ENCODE peak calls at places on chromosomes 6 and 20, in six cellular contexts. F is GM23338, I is RWPE1, A is psoas muscle, Z is AG04450, U is prostate gland. W is an unnamed sample.

GRCh38 chr6:99359800-99360199 is 10.3 kb upstream of the FAXC start:
- DNase-seq in Z (no peak), I (no peak), F (no peak), U (no peak), A (no peak), W (no peak)

GRCh38 chr6:138387577-138388368 is 10.1 kb downstream of the SMIM28 start:
- DNase-seq in U (peak), I (no peak), F (no peak), Z (no peak), A (no peak), W (no peak)

GRCh38 chr20:48203252-48203651 is 418.0 kb upstream of the SULF2 start:
- DNase-seq in Z (no peak), I (no peak), F (no peak), A (no peak), U (no peak), W (no peak)

GRCh38 chr6:83270971-83271714 is 78.0 kb downstream of the RWDD2A start:
- DNase-seq in Z (peak), U (no peak), I (peak), A (no peak), F (no peak), W (peak)

GRCh38 chr6:12246900-12247299 is 43.3 kb upstream of the EDN1 start:
- DNase-seq in U (no peak), Z (no peak), A (no peak), I (no peak), F (no peak), W (no peak)

GRCh38 chr6:34237316-34237721 is 646 bp downstream of the HMGA1 start:
- DNase-seq in I (no peak), A (no peak), U (no peak), F (no peak), Z (no peak), W (no peak)

GRCh38 chr6:97669191-97669651 is 386.2 kb upstream of the MMS22L start:
- DNase-seq in F (peak), U (no peak), A (no peak), I (no peak), Z (no peak), W (no peak)

GRCh38 chr6:38234934-38235678 is 404.6 kb downstream of the BTBD9 start:
- DNase-seq in Z (no peak), F (no peak), U (no peak), I (no peak), A (no peak), W (no peak)

GRCh38 chr6:29696147-29697129 is 15.5 kb upstream of the ZFP57 start:
- DNase-seq in F (peak), I (peak), U (no peak), A (no peak), Z (no peak), W (no peak)

GRCh38 chr6:105781248-105781647 is 304.9 kb upstream of the PRDM1 start:
- DNase-seq in U (no peak), F (no peak), A (no peak), I (peak), Z (no peak), W (peak)

GRCh38 chr6:47478233-47479155 is 905 bp downstream of the CD2AP start:
- DNase-seq in I (peak), A (no peak), Z (no peak), F (peak), U (peak), W (no peak)

GRCh38 chr20:35768731-35769664 is 2.8 kb upstream of the PHF20 start:
- DNase-seq in I (peak), F (peak), Z (peak), U (peak), A (peak), W (peak)

GRCh38 chr6:93424303-93425064 is 5.1 kb upstream of the EPHA7 start:
- DNase-seq in Z (no peak), A (no peak), F (peak), I (no peak), U (no peak), W (no peak)

GRCh38 chr6:100346203-100346602 is 118.5 kb downstream of the SIM1 start:
- DNase-seq in F (no peak), U (no peak), A (no peak), Z (no peak), I (no peak), W (no peak)

GRCh38 chr6:131255911-131256310 is 120.6 kb downstream of the AKAP7 start:
- DNase-seq in F (no peak), U (no peak), Z (no peak), A (no peak), I (no peak), W (no peak)

GRCh38 chr6:99967052-99967451 is 27.0 kb downstream of the MCHR2 start:
- DNase-seq in Z (no peak), F (no peak), I (no peak), U (no peak), A (no peak), W (no peak)

GRCh38 chr20:61620174-61620573 is 368.1 kb downstream of the CDH4 start:
- DNase-seq in U (no peak), I (no peak), A (no peak), Z (no peak), F (no peak), W (no peak)

GRCh38 chr6:15447546-15448232 is 201.8 kb downstream of the JARID2 start:
- DNase-seq in I (no peak), U (no peak), F (no peak), A (no peak), Z (no peak), W (no peak)

GRCh38 chr6:5175195-5175594 is 85.6 kb downstream of the LYRM4 start:
- DNase-seq in A (no peak), I (no peak), U (no peak), F (peak), Z (no peak), W (no peak)
- H3K27ac ChIP-seq in A (no peak), I (no peak), U (no peak), F (no peak), Z (no peak), W (no peak)

GRCh38 chr6:151826517-151827142 is 19.1 kb downstream of the ESR1 start:
- DNase-seq in A (no peak), I (no peak), Z (no peak), F (no peak), U (no peak), W (no peak)

GRCh38 chr6:151822252-151823111 is 15.0 kb downstream of the ESR1 start:
- DNase-seq in A (no peak), F (no peak), I (no peak), U (no peak), Z (no peak), W (no peak)
- H3K27ac ChIP-seq in A (no peak), F (no peak), I (no peak), U (no peak), Z (no peak), W (no peak)

GRCh38 chr6:43715056-43715788 is 27.6 kb upstream of the MRPS18A start:
- DNase-seq in A (no peak), Z (no peak), I (no peak), U (no peak), F (no peak), W (no peak)
- H3K27ac ChIP-seq in A (no peak), Z (no peak), I (no peak), U (no peak), F (no peak), W (no peak)

GRCh38 chr6:150622476-150622875 is 22.8 kb downstream of the PLEKHG1 start:
- DNase-seq in U (no peak), Z (no peak), F (no peak), A (no peak), I (no peak), W (no peak)

GRCh38 chr6:150620763-150621162 is 21.1 kb downstream of the PLEKHG1 start:
- DNase-seq in Z (no peak), F (no peak), I (no peak), U (no peak), A (no peak), W (no peak)

GRCh38 chr6:150624199-150624598 is 24.5 kb downstream of the PLEKHG1 start:
- DNase-seq in A (no peak), U (no peak), Z (no peak), I (no peak), F (no peak), W (no peak)

GRCh38 chr6:150625927-150626326 is 26.2 kb downstream of the PLEKHG1 start:
- DNase-seq in A (no peak), F (no peak), U (no peak), Z (no peak), I (no peak), W (no peak)

DNA sequence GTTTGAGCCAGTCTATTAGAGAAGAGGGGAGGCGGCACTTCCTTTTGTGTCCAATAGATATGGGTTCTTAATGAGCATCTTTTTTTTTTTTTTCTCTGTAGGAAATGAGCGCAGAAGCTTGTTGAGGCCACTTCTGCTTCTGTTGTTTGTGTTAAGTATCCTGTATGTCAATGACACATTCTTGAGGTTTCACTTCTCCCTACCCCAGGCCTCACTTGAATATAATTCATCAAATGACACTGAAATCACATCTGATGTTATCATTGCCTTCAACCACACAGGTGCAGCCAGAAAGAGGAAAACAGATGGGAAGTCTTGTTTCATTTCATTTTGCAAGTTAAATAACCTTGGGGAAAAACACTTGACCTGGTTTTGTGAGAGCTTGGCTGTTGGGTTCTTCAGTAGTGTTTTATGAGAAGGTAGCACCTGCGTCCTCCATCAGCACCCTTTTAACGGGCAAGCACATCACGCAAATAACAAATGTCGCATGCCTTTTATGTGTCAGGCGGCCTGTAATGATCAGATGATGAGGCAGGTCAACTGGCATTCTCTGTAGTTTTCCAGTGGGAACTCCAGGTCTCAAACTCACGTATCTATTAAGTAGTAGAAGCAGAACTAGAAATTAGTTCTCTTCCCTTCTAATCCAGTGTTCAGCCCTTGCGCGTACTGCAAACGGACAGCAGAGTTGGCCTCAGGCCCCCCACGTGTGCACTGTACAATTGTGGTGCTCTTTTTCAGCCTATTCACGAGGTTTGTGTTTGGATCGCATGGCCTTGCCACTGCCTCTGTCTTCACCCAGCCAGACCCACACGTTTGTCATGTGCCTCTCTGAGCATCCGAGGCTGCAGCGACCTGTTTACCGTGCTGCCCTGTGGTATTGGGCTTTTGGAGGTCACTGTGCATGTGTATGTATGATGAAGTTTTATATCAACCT is 23.5 kb downstream of the PLEKHG1 start:
- DNase-seq in A (no peak), F (no peak), Z (no peak), I (no peak), U (no peak), W (no peak)
- H3K27ac ChIP-seq in A (no peak), F (no peak), Z (no peak), I (no peak), U (no peak), W (no peak)

GRCh38 chr6:150271501-150272263 is 97.1 kb upstream of the IYD start:
- DNase-seq in I (no peak), Z (no peak), A (no peak), F (no peak), U (no peak), W (no peak)

GRCh38 chr6:150275489-150275888 is 93.3 kb upstream of the IYD start:
- DNase-seq in F (no peak), U (no peak), A (no peak), Z (no peak), I (no peak), W (no peak)

GRCh38 chr6:150272264-150272975 is 96.4 kb upstream of the IYD start:
- DNase-seq in A (no peak), U (peak), Z (no peak), I (peak), F (no peak), W (peak)

GRCh38 chr6:150272976-150273315 is 95.9 kb upstream of the IYD start:
- DNase-seq in I (no peak), F (no peak), Z (no peak), A (no peak), U (no peak), W (no peak)

GRCh38 chr6:150273457-150274309 is 95.1 kb upstream of the IYD start:
- DNase-seq in Z (no peak), F (no peak), U (no peak), I (no peak), A (peak), W (no peak)
- H3K27ac ChIP-seq in Z (no peak), F (no peak), U (no peak), I (peak), A (peak), W (peak)

GRCh38 chr6:166999145-166999844 is at the start of gene CEP43:
- DNase-seq in Z (peak), I (peak), F (peak), U (peak), A (peak), W (peak)
- H3K27ac ChIP-seq in Z (no peak), I (peak), F (no peak), U (peak), A (peak), W (peak)